ENCODE peak calls at places on chromosomes 4 and X, in nine cellular contexts. B, M, V, X, I, P, C, L and E are unnamed samples.

GRCh38 chrX:17564689-17565409 is 172.4 kb upstream of the SCML1 start:
- DNase-seq in C (no peak), L (no peak), I (no peak), X (peak; percentile 17), P (peak; percentile 10), B (no peak), V (no peak), M (no peak), E (no peak)

GRCh38 chr4:138938371-138938699 is 77.2 kb upstream of the NOCT start:
- DNase-seq in B (no peak), C (no peak), I (no peak), V (no peak), X (no peak), P (peak; percentile 48), L (no peak), M (peak; percentile 2), E (no peak)

GRCh38 chrX:48496660-48497059 is 12.1 kb upstream of the PORCN start:
- DNase-seq in B (no peak), I (no peak), L (no peak), P (no peak), M (no peak), V (no peak), C (no peak), X (no peak), E (no peak)

GRCh38 chrX:103309860-103310591 is 764 bp downstream of the BEX2 start:
- DNase-seq in M (no peak), B (no peak), V (no peak), I (no peak), L (no peak), C (no peak), X (peak; percentile 9), P (no peak), E (no peak)

GRCh38 chr4:4225915-4226605 is 669 bp downstream of the OTOP1 start:
- DNase-seq in V (no peak), I (no peak), C (no peak), P (no peak), X (no peak), M (no peak), B (peak; percentile 4), L (no peak), E (no peak)

GRCh38 chr4:61553562-61554125 is 353.5 kb downstream of the ADGRL3 start:
- DNase-seq in X (no peak), I (no peak), B (no peak), V (no peak), P (no peak), L (no peak), M (no peak), C (no peak), E (no peak)

GRCh38 chr4:5500165-5500564 is 208.2 kb downstream of the EVC2 start:
- DNase-seq in M (no peak), X (no peak), B (no peak), V (no peak), C (no peak), P (peak; percentile 31), L (no peak), I (no peak), E (no peak)

GRCh38 chr4:183544109-183544508 is 39.3 kb downstream of the ING2 start:
- DNase-seq in P (peak; percentile 6), I (no peak), L (no peak), B (no peak), C (no peak), X (no peak), M (no peak), V (no peak), E (no peak)

GRCh38 chrX:98068210-98068609 is 1184.5 kb downstream of the RPA4 start:
- DNase-seq in P (no peak), I (no peak), M (no peak), X (no peak), C (no peak), B (no peak), V (no peak), L (no peak), E (no peak)

GRCh38 chrX:98795636-98796035 is 1614.4 kb downstream of the PCDH19 start:
- DNase-seq in B (no peak), M (no peak), V (no peak), C (no peak), I (no peak), L (no peak), P (no peak), X (no peak), E (no peak)

GRCh38 chr4:164252286-164252685 is 501.6 kb upstream of the SMIM31 start:
- DNase-seq in C (no peak), M (no peak), I (peak; percentile 64), V (no peak), L (no peak), P (peak; percentile 22), X (no peak), B (no peak), E (no peak)

GRCh38 chr4:10082459-10083272 is 33.9 kb downstream of the WDR1 start:
- DNase-seq in I (no peak), P (no peak), C (no peak), L (no peak), V (peak; percentile 27), X (no peak), M (no peak), B (no peak), E (no peak)

GRCh38 chrX:38500886-38501285 is 60.5 kb upstream of the TSPAN7 start:
- DNase-seq in L (no peak), C (no peak), V (no peak), P (peak; percentile 4), M (no peak), I (no peak), B (no peak), X (no peak), E (no peak)

GRCh38 chrX:19886888-19887531 is 390 bp downstream of the SH3KBP1 start:
- DNase-seq in B (no peak), M (no peak), X (no peak), V (peak; percentile 69), P (no peak), I (no peak), C (no peak), L (no peak), E (no peak)

GRCh38 chr4:145231906-145232700 is 51.7 kb upstream of the OTUD4 start:
- DNase-seq in C (no peak), I (no peak), L (peak; percentile 34), M (no peak), X (no peak), P (no peak), V (no peak), B (no peak), E (no peak)

GRCh38 chrX:45479196-45479834 is 278.6 kb upstream of the DIPK2B start:
- DNase-seq in P (peak; percentile 89), X (no peak), B (no peak), L (peak; percentile 88), M (no peak), I (no peak), C (no peak), V (no peak), E (no peak)

GRCh38 chrX:71492086-71493065 is 40.5 kb upstream of the OGT start:
- DNase-seq in L (no peak), C (peak; percentile 20), V (peak; percentile 77), I (no peak), X (no peak), P (peak; percentile 14), M (no peak), B (peak; percentile 51), E (no peak)